ENCODE peak calls at places on chromosomes 2 and 18, in four cellular contexts. E is H1, Z is HepG2, D is K562. K is an unnamed sample.

GRCh38 chr2:120831106-120831505 is 95.4 kb downstream of the GLI2 start:
- DNase-seq in Z (no peak), D (no peak), E (no peak), K (no peak)

GRCh38 chr2:109128048-109128465 is 948 bp upstream of the SH3RF3 start:
- DNase-seq in E (peak), Z (peak), D (peak), K (peak)

GRCh38 chr2:209208211-209208610 is 215.6 kb upstream of the MAP2 start:
- DNase-seq in E (peak), Z (peak), D (peak), K (peak)

GRCh38 chr2:157052685-157053224 is 204.8 kb upstream of the GALNT5 start:
- DNase-seq in E (no peak), Z (peak), D (no peak), K (peak)

GRCh38 chr2:27893031-27893430 is 2.5 kb downstream of the BABAM2 start:
- DNase-seq in Z (no peak), D (no peak), E (no peak), K (no peak)

GRCh38 chr2:102637358-102637757 is 18.0 kb downstream of the SLC9A2 start:
- DNase-seq in Z (no peak), E (no peak), D (no peak), K (no peak)

GRCh38 chr18:43279015-43279758 is 1.9 kb upstream of the SYT4 start:
- DNase-seq in E (no peak), Z (peak), D (no peak), K (no peak)

GRCh38 chr2:220043993-220044335 is 416.5 kb downstream of the SLC4A3 start:
- DNase-seq in Z (no peak), E (no peak), D (no peak), K (no peak)

GRCh38 chr2:144341538-144341937 is 178.4 kb downstream of the ZEB2 start:
- DNase-seq in Z (no peak), E (no peak), D (no peak), K (no peak)

GRCh38 chr2:43051316-43051715 is 175.1 kb downstream of the ZFP36L2 start:
- DNase-seq in D (no peak), E (no peak), Z (no peak), K (peak)

GRCh38 chr2:152347076-152347475 is 12.1 kb downstream of the FMNL2 start:
- DNase-seq in D (no peak), Z (no peak), E (no peak), K (no peak)

GRCh38 chr18:66682855-66683322 is 79.0 kb upstream of the CDH19 start:
- DNase-seq in E (no peak), Z (no peak), D (no peak), K (no peak)

GRCh38 chr18:12474876-12475275 is 67.1 kb downstream of the PRELID3A start:
- DNase-seq in D (no peak), E (no peak), Z (no peak), K (no peak)

GRCh38 chr2:127226520-127227263 is 6.6 kb upstream of the CYP27C1 start:
- DNase-seq in Z (peak), D (peak), E (no peak), K (peak)

GRCh38 chr2:11357428-11357972 is 13.1 kb upstream of the ROCK2 start:
- DNase-seq in E (no peak), Z (peak), D (no peak), K (no peak)

GRCh38 chr2:236167297-236168109 is 683 bp downstream of the GBX2 start:
- DNase-seq in Z (no peak), E (peak), D (peak), K (no peak)

GRCh38 chr2:6506311-6507258 is 359.1 kb downstream of the CMPK2 start:
- DNase-seq in D (no peak), Z (no peak), E (no peak), K (peak)

GRCh38 chr2:27587025-27587424 is 4.2 kb downstream of the ZNF512 start:
- DNase-seq in D (no peak), E (no peak), Z (no peak), K (no peak)

DNA sequence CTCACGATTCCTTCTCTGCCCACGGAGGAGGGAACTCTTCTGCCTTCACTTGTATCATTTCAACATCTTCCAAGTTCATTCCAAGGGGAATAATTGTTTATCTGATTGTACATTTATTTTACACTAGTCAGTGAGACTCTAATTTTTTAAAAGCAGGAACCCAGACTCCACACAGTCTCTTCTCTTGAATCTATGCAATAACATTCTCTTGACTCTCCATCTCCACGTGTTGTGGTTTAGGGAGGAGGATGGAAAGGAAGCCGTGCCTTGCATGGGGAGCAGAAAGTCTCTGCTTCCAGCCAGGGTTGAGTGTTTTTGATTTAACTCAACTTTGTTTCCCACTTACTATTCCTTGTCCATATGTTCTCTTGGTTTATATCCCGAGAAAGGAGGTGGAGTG is 131.1 kb upstream of the RIOK3 start:
- DNase-seq in E (no peak), D (no peak), Z (no peak), K (no peak)
- TF ChIP-seq SRF in E (no peak), D (no peak), Z (no peak), K (no peak)

GRCh38 chr2:37196320-37197195 is at the start of gene CEBPZOS:
- DNase-seq in E (peak), Z (peak), D (peak), K (peak)
- TF ChIP-seq POLR2A in E (no peak), Z (peak), D (peak), K (peak)

GRCh38 chr2:54771166-54771565 is 47.7 kb downstream of the EML6 start:
- DNase-seq in Z (no peak), E (no peak), D (no peak), K (peak)

GRCh38 chr2:54770676-54771075 is 47.2 kb downstream of the EML6 start:
- DNase-seq in E (no peak), D (no peak), Z (no peak), K (no peak)

GRCh38 chr2:54768772-54769428 is 45.4 kb downstream of the EML6 start:
- DNase-seq in E (no peak), Z (no peak), D (no peak), K (no peak)

GRCh38 chr2:54770211-54770610 is 46.7 kb downstream of the EML6 start:
- DNase-seq in D (no peak), E (no peak), Z (no peak), K (no peak)

GRCh38 chr2:54767921-54768320 is 44.5 kb downstream of the EML6 start:
- DNase-seq in D (no peak), E (no peak), Z (no peak), K (no peak)
- TF ChIP-seq SRF in D (no peak), E (no peak), Z (no peak), K (no peak)

GRCh38 chr2:218397502-218398436 is 1.9 kb upstream of the CTDSP1 start:
- DNase-seq in Z (peak), D (peak), E (peak), K (peak)
- TF ChIP-seq POLR2A in Z (peak), D (peak), E (no peak), K (peak)

GRCh38 chr2:72515696-72516095 is 310.1 kb downstream of the EXOC6B start:
- DNase-seq in E (no peak), D (no peak), Z (no peak), K (no peak)
- TF ChIP-seq SRF in E (no peak), D (peak), Z (no peak), K (no peak)

DNA sequence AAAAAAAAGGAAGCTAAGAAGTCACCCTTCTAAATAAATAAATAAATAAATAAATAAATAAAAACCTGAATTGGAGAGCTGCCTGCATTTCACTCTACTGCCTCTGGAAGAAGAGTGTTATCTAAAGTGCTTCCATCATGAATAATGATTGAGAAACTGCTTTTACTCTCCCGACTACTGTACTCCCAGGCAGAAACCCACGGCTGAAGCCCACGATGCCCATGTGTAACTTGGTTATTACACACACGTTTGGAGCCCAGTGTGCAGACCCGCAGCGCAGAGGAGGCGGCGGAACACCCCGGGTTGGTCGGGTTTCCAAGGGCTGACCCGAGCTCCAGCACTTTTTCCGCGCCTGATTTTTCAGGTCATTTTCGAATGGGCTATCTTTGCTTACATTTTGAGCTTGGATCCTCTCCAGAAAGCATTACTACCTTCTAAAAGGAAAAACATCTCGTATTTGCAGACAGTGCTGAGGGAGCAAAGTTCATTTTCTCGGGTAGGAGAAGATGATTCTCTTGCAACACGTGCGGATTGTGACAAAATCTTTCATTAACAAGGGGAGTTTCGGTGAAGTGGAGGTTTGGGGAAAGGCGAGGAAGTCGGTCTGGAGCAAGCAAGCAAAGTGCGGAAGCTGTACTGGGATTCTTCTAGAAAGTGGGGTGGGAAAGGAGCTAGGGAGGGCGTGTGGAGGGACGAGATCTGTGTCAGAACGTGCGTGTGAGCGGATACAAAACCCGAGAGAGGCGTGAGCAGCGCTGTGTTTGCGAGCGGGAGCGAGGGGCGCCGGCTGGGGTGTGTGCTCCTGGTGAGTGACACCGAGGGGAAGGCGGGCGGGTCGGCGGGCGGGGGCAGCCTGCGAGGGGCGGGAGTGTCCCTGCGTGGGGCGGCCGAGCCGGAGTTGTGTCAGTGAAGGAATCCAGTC is at the start of gene SPATS2L:
- DNase-seq in Z (peak), D (peak), E (peak), K (peak)
- TF ChIP-seq POLR2A in Z (peak), D (peak), E (peak), K (no peak)

GRCh38 chr18:28995319-28995718 is 818.4 kb upstream of the CDH2 start:
- DNase-seq in D (no peak), E (no peak), Z (no peak), K (peak)
- TF ChIP-seq SRF in D (no peak), E (no peak), Z (no peak), K (no peak)

K was measured in HCT116.